ENCODE peak calls at places on chromosomes 7 and 10, in ten cellular contexts. L is breast epithelium, D is tibial nerve, H is uterus, K is gastrocnemius medialis, S is prostate gland, N is testis, T is A549, B is suprapubic skin, U is esophagus muscularis mucosa. M is an unnamed sample.
A peak's percentile ranks its signal among the peaks of the same experiment; 100 is the strongest.

GRCh38 chr7:158004123-158004490 is 583.5 kb downstream of the PTPRN2 start:
- DNase-seq in L (no peak), D (no peak), H (no peak), K (no peak), S (no peak), N (no peak), T (no peak), B (no peak), U (no peak), M (no peak)

GRCh38 chr10:82827901-82828300 is 952.9 kb downstream of the NRG3 start:
- DNase-seq in L (no peak), D (no peak), H (no peak), K (no peak), S (no peak), N (no peak), T (no peak), B (no peak), U (no peak), M (no peak)

GRCh38 chr7:151672706-151673105 is 153.0 kb upstream of the RHEB start:
- DNase-seq in L (no peak), D (no peak), H (no peak), K (no peak), S (no peak), N (peak; percentile 23), T (no peak), B (no peak), U (no peak), M (no peak)

GRCh38 chr7:111499027-111499426 is 63.3 kb downstream of the IMMP2L start:
- DNase-seq in L (no peak), D (no peak), H (no peak), K (no peak), S (no peak), N (no peak), T (peak; percentile 97), B (no peak), U (no peak), M (no peak)

GRCh38 chr7:148262721-148263229 is 327.8 kb upstream of the C7orf33 start:
- DNase-seq in L (peak; percentile 61), D (peak; percentile 58), H (peak; percentile 52), K (peak; percentile 19), S (peak; percentile 50), N (peak; percentile 90), T (peak; percentile 56), B (peak; percentile 81), U (peak; percentile 94), M (peak; percentile 68)

GRCh38 chr10:44334621-44335184 is 50.2 kb downstream of the CXCL12 start:
- DNase-seq in L (no peak), D (no peak), H (peak; percentile 38), K (peak; percentile 74), S (no peak), N (no peak), T (no peak), B (peak; percentile 32), U (no peak), M (no peak)

GRCh38 chr10:53977262-53977661 is 823.8 kb downstream of the PCDH15 start:
- DNase-seq in L (no peak), D (no peak), H (no peak), K (no peak), S (no peak), N (no peak), T (no peak), B (no peak), U (no peak), M (no peak)

GRCh38 chr7:1042161-1042833 is 2.0 kb upstream of the GPR146 start:
- DNase-seq in L (no peak), D (no peak), H (no peak), K (no peak), S (no peak), N (no peak), T (no peak), B (no peak), U (no peak), M (no peak)

GRCh38 chr10:17737021-17737965 is 14.7 kb upstream of the TMEM236 start:
- DNase-seq in L (no peak), D (no peak), H (no peak), K (peak; percentile 70), S (no peak), N (no peak), T (peak; percentile 36), B (no peak), U (no peak), M (no peak)

DNA sequence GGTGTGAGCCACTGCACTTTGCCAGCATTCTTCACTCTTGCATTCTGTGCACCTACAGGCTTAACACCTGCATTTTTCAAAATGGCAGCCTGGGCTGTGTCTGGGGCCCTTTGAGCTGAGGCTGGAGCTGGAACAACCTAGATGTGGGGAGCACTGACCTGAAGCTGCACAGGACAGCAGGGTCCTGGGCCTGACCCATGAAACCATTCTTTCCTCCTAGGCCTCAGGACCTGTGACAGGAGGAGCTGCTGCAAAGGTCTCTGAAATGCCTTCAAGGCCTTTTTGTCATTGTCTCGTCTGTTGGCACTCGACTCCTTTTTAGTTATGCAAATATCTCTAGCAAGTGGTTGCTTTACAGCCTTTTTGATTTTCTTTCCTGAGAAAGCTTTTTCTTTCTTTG is 82.3 kb downstream of the INPP5A start:
- DNase-seq in L (no peak), D (no peak), H (no peak), K (no peak), S (no peak), N (no peak), T (no peak), B (peak; percentile 4), U (no peak), M (peak; percentile 24)
- H3K9me3 ChIP-seq in L (peaks cover 28% of the 10 kb centered on the region), D (no peaks in the 10 kb centered on the region), H (peaks cover 20% of the 10 kb centered on the region), K (peaks cover 5% of the 10 kb centered on the region), S (no peaks in the 10 kb centered on the region), N (no peaks in the 10 kb centered on the region), T (no peaks in the 10 kb centered on the region), B (peaks cover 5% of the 10 kb centered on the region), U (peaks cover 6% of the 10 kb centered on the region), M (peaks cover 14% of the 10 kb centered on the region)

GRCh38 chr7:129825005-129825553 is 127.7 kb downstream of the UBE2H start:
- DNase-seq in L (peak; percentile 58), D (no peak), H (peak; percentile 60), K (peak; percentile 36), S (peak; percentile 60), N (peak; percentile 72), T (peak; percentile 87), B (peak; percentile 84), U (no peak), M (peak; percentile 71)
- TF ChIP-seq POLR2A in L (no peak), D (no peak), H (no peak), K (no peak), S (no peak), N (no peak), T (peak; percentile 20), B (no peak), U (no peak), M (no peak)

GRCh38 chr10:104035817-104036384 is 49.8 kb downstream of the COL17A1 start:
- DNase-seq in L (no peak), D (no peak), H (no peak), K (no peak), S (no peak), N (no peak), T (no peak), B (no peak), U (peak; percentile 91), M (no peak)
- H3K4me1 ChIP-seq in L (no peaks in the 10 kb centered on the region), D (no peaks in the 10 kb centered on the region), H (no peaks in the 10 kb centered on the region), K (no peaks in the 10 kb centered on the region), S (no peaks in the 10 kb centered on the region), N (no peaks in the 10 kb centered on the region), T (no peaks in the 10 kb centered on the region), B (no peaks in the 10 kb centered on the region), U (no peaks in the 10 kb centered on the region), M (no peaks in the 10 kb centered on the region)

GRCh38 chr10:81179805-81180452 is 642.2 kb downstream of the SH2D4B start:
- DNase-seq in L (no peak), D (no peak), H (no peak), K (no peak), S (no peak), N (peak; percentile 25), T (no peak), B (no peak), U (no peak), M (no peak)
- H3K9me3 ChIP-seq in L (no peaks in the 10 kb centered on the region), D (no peaks in the 10 kb centered on the region), H (no peaks in the 10 kb centered on the region), K (no peaks in the 10 kb centered on the region), S (no peaks in the 10 kb centered on the region), N (no peaks in the 10 kb centered on the region), T (peaks cover 6% of the 10 kb centered on the region), B (peaks cover 4% of the 10 kb centered on the region), U (peaks cover 5% of the 10 kb centered on the region), M (no peaks in the 10 kb centered on the region)

DNA sequence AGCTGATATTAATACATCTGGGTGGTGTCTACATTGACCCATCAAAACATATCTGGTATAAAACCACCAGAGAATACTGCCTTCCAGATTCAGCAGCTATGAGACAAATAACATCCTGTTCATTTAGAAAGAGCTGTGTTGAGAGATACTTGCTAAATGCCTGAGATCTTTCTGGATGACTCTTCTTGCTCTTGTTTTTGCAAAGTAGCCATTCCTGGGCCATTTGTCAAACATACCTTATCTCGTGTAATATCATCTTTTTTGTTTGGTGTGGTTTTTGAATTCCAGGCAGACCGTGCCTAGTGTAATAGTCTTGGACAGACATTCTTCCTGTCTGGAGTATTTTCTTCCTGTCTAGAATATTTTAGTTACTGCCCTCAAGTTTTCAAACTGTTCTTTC is 74.7 kb upstream of the PRR15 start:
- DNase-seq in L (no peak), D (no peak), H (no peak), K (no peak), S (no peak), N (no peak), T (no peak), B (no peak), U (peak; percentile 12), M (no peak)
- TF ChIP-seq POLR2A in L (no peak), D (no peak), H (no peak), K (no peak), S (no peak), N (no peak), T (no peak), B (no peak), U (no peak), M (no peak)

DNA sequence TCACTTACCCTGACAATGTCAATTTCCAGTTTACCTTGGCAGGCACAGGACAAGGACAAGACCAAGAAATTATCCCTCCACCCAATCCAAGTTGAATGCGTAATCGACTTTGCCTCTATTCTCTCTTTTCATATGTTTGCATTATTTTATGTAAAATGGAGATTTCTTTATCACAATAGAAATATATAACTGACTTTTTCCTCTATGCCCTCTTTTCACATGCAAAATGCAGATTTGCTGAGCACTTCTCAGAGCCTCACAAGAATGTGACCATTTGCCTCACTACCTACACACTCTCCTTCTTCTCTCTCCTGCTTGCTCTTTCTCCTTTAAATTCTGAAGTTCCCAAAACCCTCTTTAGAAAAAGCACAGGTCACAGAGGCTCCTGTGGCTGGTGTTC is 15.1 kb downstream of the CYP3A43 start:
- DNase-seq in L (no peak), D (no peak), H (no peak), K (no peak), S (no peak), N (no peak), T (no peak), B (no peak), U (peak; percentile 55), M (no peak)
- H3K4me1 ChIP-seq in L (no peaks in the 10 kb centered on the region), D (peaks cover 9% of the 10 kb centered on the region), H (no peaks in the 10 kb centered on the region), K (no peaks in the 10 kb centered on the region), S (no peaks in the 10 kb centered on the region), N (no peaks in the 10 kb centered on the region), T (no peaks in the 10 kb centered on the region), B (peaks cover 14% of the 10 kb centered on the region), U (no peaks in the 10 kb centered on the region), M (no peaks in the 10 kb centered on the region)

M was measured in Peyer's patch.